ENCODE peak calls at places on chromosomes 2 and 18, in nine cellular contexts. One of them, this sample, is unnamed.

GRCh38 chr2:197433770-197434438 is 924 bp downstream of the SF3B1 start:
- DNase-seq in upper lobe of right lung: no peak
- DNase-seq in psoas muscle: no peak
- DNase-seq in A549: no peak
- DNase-seq in aorta: no peak
- DNase-seq in SJSA1: peak; percentile 29
- DNase-seq in mesenchymal stem cell: peak; percentile 29
- DNase-seq in brain microvascular endothelial cell: no peak
- DNase-seq in kidney epithelial cell: no peak
- DNase-seq in this sample: no peak

GRCh38 chr18:70931942-70932814 is 643.3 kb downstream of the SOCS6 start:
- DNase-seq in upper lobe of right lung: no peak
- DNase-seq in psoas muscle: no peak
- DNase-seq in A549: peak; percentile 32
- DNase-seq in aorta: no peak
- DNase-seq in SJSA1: peak; percentile 13
- DNase-seq in mesenchymal stem cell: no peak
- DNase-seq in brain microvascular endothelial cell: peak; percentile 10
- DNase-seq in kidney epithelial cell: peak; percentile 4
- DNase-seq in this sample: peak; percentile 77

GRCh38 chr2:120323214-120323613 is 22.7 kb upstream of the INHBB start:
- DNase-seq in upper lobe of right lung: no peak
- DNase-seq in psoas muscle: peak; percentile 79
- DNase-seq in A549: no peak
- DNase-seq in aorta: peak; percentile 86
- DNase-seq in SJSA1: no peak
- DNase-seq in mesenchymal stem cell: no peak
- DNase-seq in brain microvascular endothelial cell: no peak
- DNase-seq in kidney epithelial cell: no peak
- DNase-seq in this sample: peak; percentile 74

GRCh38 chr2:23606968-23607367 is 222.0 kb downstream of the KLHL29 start:
- DNase-seq in upper lobe of right lung: no peak
- DNase-seq in psoas muscle: no peak
- DNase-seq in A549: no peak
- DNase-seq in aorta: peak; percentile 32
- DNase-seq in SJSA1: peak; percentile 67
- DNase-seq in mesenchymal stem cell: peak; percentile 78
- DNase-seq in brain microvascular endothelial cell: peak; percentile 66
- DNase-seq in kidney epithelial cell: peak; percentile 50
- DNase-seq in this sample: peak; percentile 30

GRCh38 chr2:214808481-214808931 is 977 bp downstream of the BARD1 start:
- DNase-seq in upper lobe of right lung: no peak
- DNase-seq in psoas muscle: no peak
- DNase-seq in A549: no peak
- DNase-seq in aorta: no peak
- DNase-seq in SJSA1: peak; percentile 44
- DNase-seq in mesenchymal stem cell: peak; percentile 52
- DNase-seq in brain microvascular endothelial cell: no peak
- DNase-seq in kidney epithelial cell: no peak
- DNase-seq in this sample: no peak

GRCh38 chr18:10190564-10190963 is 263.9 kb upstream of the APCDD1 start:
- DNase-seq in upper lobe of right lung: no peak
- DNase-seq in psoas muscle: no peak
- DNase-seq in A549: no peak
- DNase-seq in aorta: no peak
- DNase-seq in SJSA1: no peak
- DNase-seq in mesenchymal stem cell: peak; percentile 45
- DNase-seq in brain microvascular endothelial cell: peak; percentile 20
- DNase-seq in kidney epithelial cell: no peak
- DNase-seq in this sample: no peak

GRCh38 chr2:206164261-206164862 is 4.7 kb downstream of the EEF1B2 start:
- DNase-seq in upper lobe of right lung: no peak
- DNase-seq in psoas muscle: no peak
- DNase-seq in A549: peak; percentile 42
- DNase-seq in aorta: no peak
- DNase-seq in SJSA1: peak; percentile 43
- DNase-seq in mesenchymal stem cell: peak; percentile 59
- DNase-seq in brain microvascular endothelial cell: peak; percentile 39
- DNase-seq in kidney epithelial cell: no peak
- DNase-seq in this sample: peak; percentile 62

GRCh38 chr18:63980896-63981454 is 11.1 kb downstream of the SERPINB8 start:
- DNase-seq in upper lobe of right lung: no peak
- DNase-seq in psoas muscle: no peak
- DNase-seq in A549: no peak
- DNase-seq in aorta: no peak
- DNase-seq in SJSA1: no peak
- DNase-seq in mesenchymal stem cell: no peak
- DNase-seq in brain microvascular endothelial cell: no peak
- DNase-seq in kidney epithelial cell: no peak
- DNase-seq in this sample: no peak

GRCh38 chr2:40325111-40325510 is 126.8 kb downstream of the SLC8A1 start:
- DNase-seq in upper lobe of right lung: no peak
- DNase-seq in psoas muscle: no peak
- DNase-seq in A549: no peak
- DNase-seq in aorta: no peak
- DNase-seq in SJSA1: no peak
- DNase-seq in mesenchymal stem cell: no peak
- DNase-seq in brain microvascular endothelial cell: no peak
- DNase-seq in kidney epithelial cell: peak; percentile 50
- DNase-seq in this sample: no peak

GRCh38 chr18:7856733-7857132 is 289.6 kb downstream of the PTPRM start:
- DNase-seq in upper lobe of right lung: no peak
- DNase-seq in psoas muscle: no peak
- DNase-seq in A549: peak; percentile 36
- DNase-seq in aorta: no peak
- DNase-seq in SJSA1: no peak
- DNase-seq in mesenchymal stem cell: peak; percentile 20
- DNase-seq in brain microvascular endothelial cell: peak; percentile 73
- DNase-seq in kidney epithelial cell: no peak
- DNase-seq in this sample: no peak

GRCh38 chr18:46224181-46224775 is 120.1 kb downstream of the HAUS1 start:
- DNase-seq in upper lobe of right lung: no peak
- DNase-seq in psoas muscle: no peak
- DNase-seq in A549: no peak
- DNase-seq in aorta: no peak
- DNase-seq in SJSA1: no peak
- DNase-seq in mesenchymal stem cell: no peak
- DNase-seq in brain microvascular endothelial cell: no peak
- DNase-seq in kidney epithelial cell: no peak
- DNase-seq in this sample: no peak

GRCh38 chr2:1930956-1931914 is 186.9 kb upstream of the PXDN start:
- DNase-seq in upper lobe of right lung: no peak
- DNase-seq in psoas muscle: no peak
- DNase-seq in A549: peak; percentile 11
- DNase-seq in aorta: no peak
- DNase-seq in SJSA1: no peak
- DNase-seq in mesenchymal stem cell: no peak
- DNase-seq in brain microvascular endothelial cell: no peak
- DNase-seq in kidney epithelial cell: no peak
- DNase-seq in this sample: no peak

GRCh38 chr2:115946891-115947290 is 1504.5 kb downstream of the DPP10 start:
- DNase-seq in upper lobe of right lung: no peak
- DNase-seq in psoas muscle: no peak
- DNase-seq in A549: no peak
- DNase-seq in aorta: no peak
- DNase-seq in SJSA1: no peak
- DNase-seq in mesenchymal stem cell: peak; percentile 69
- DNase-seq in brain microvascular endothelial cell: no peak
- DNase-seq in kidney epithelial cell: no peak
- DNase-seq in this sample: no peak

GRCh38 chr18:59155140-59155539 is 15.5 kb downstream of the SEC11C start:
- DNase-seq in upper lobe of right lung: no peak
- DNase-seq in psoas muscle: no peak
- DNase-seq in A549: peak; percentile 2
- DNase-seq in aorta: no peak
- DNase-seq in SJSA1: peak; percentile 78
- DNase-seq in mesenchymal stem cell: peak; percentile 94
- DNase-seq in brain microvascular endothelial cell: no peak
- DNase-seq in kidney epithelial cell: peak; percentile 58
- DNase-seq in this sample: peak; percentile 20

GRCh38 chr2:217552081-217552480 is 450.7 kb downstream of the TNS1 start:
- DNase-seq in upper lobe of right lung: no peak
- DNase-seq in psoas muscle: no peak
- DNase-seq in A549: no peak
- DNase-seq in aorta: no peak
- DNase-seq in SJSA1: peak; percentile 73
- DNase-seq in mesenchymal stem cell: no peak
- DNase-seq in brain microvascular endothelial cell: no peak
- DNase-seq in kidney epithelial cell: no peak
- DNase-seq in this sample: no peak

GRCh38 chr2:202152104-202152771 is 79.2 kb downstream of the KIAA2012 start:
- DNase-seq in upper lobe of right lung: no peak
- DNase-seq in psoas muscle: no peak
- DNase-seq in A549: no peak
- DNase-seq in aorta: no peak
- DNase-seq in SJSA1: no peak
- DNase-seq in mesenchymal stem cell: no peak
- DNase-seq in brain microvascular endothelial cell: peak; percentile 72
- DNase-seq in kidney epithelial cell: no peak
- DNase-seq in this sample: no peak

GRCh38 chr18:72652990-72653593 is 109.0 kb upstream of the CBLN2 start:
- DNase-seq in upper lobe of right lung: no peak
- DNase-seq in psoas muscle: no peak
- DNase-seq in A549: peak; percentile 43
- DNase-seq in aorta: no peak
- DNase-seq in SJSA1: no peak
- DNase-seq in mesenchymal stem cell: peak; percentile 10
- DNase-seq in brain microvascular endothelial cell: peak; percentile 12
- DNase-seq in kidney epithelial cell: peak; percentile 16
- DNase-seq in this sample: peak; percentile 9

GRCh38 chr2:182716665-182716990 is 571 bp downstream of the DNAJC10 start:
- DNase-seq in upper lobe of right lung: peak; percentile 71
- DNase-seq in psoas muscle: peak; percentile 7
- DNase-seq in A549: no peak
- DNase-seq in aorta: no peak
- DNase-seq in SJSA1: no peak
- DNase-seq in mesenchymal stem cell: no peak
- DNase-seq in brain microvascular endothelial cell: no peak
- DNase-seq in kidney epithelial cell: no peak
- DNase-seq in this sample: no peak

GRCh38 chr2:241195506-241196130 is 7.1 kb downstream of the ANO7 start:
- DNase-seq in upper lobe of right lung: peak; percentile 44
- DNase-seq in psoas muscle: peak; percentile 2
- DNase-seq in A549: no peak
- DNase-seq in aorta: peak; percentile 65
- DNase-seq in SJSA1: no peak
- DNase-seq in mesenchymal stem cell: no peak
- DNase-seq in brain microvascular endothelial cell: no peak
- DNase-seq in kidney epithelial cell: no peak
- DNase-seq in this sample: no peak

GRCh38 chr2:30269771-30270145 is 38.4 kb downstream of the LBH start:
- DNase-seq in upper lobe of right lung: no peak
- DNase-seq in psoas muscle: no peak
- DNase-seq in A549: no peak
- DNase-seq in aorta: no peak
- DNase-seq in SJSA1: no peak
- DNase-seq in mesenchymal stem cell: no peak
- DNase-seq in brain microvascular endothelial cell: no peak
- DNase-seq in kidney epithelial cell: no peak
- DNase-seq in this sample: no peak

GRCh38 chr2:230969673-230970015 is 26.3 kb upstream of the SPATA3 start:
- DNase-seq in upper lobe of right lung: no peak
- DNase-seq in psoas muscle: no peak
- DNase-seq in A549: no peak
- DNase-seq in aorta: no peak
- DNase-seq in SJSA1: no peak
- DNase-seq in mesenchymal stem cell: no peak
- DNase-seq in brain microvascular endothelial cell: no peak
- DNase-seq in kidney epithelial cell: no peak
- DNase-seq in this sample: no peak
- H3K4me3 ChIP-seq in upper lobe of right lung: no peak overlapping the region
- H3K4me3 ChIP-seq in psoas muscle: no peak overlapping the region
- H3K4me3 ChIP-seq in A549: no peak overlapping the region
- H3K4me3 ChIP-seq in aorta: no peak overlapping the region
- H3K4me3 ChIP-seq in SJSA1: peak overlapping the region; percentile 27
- H3K4me3 ChIP-seq in mesenchymal stem cell: no peak overlapping the region
- H3K4me3 ChIP-seq in brain microvascular endothelial cell: no peak overlapping the region
- H3K4me3 ChIP-seq in kidney epithelial cell: no peak overlapping the region
- H3K4me3 ChIP-seq in this sample: no peak overlapping the region

GRCh38 chr2:168469281-168469988 is 13.4 kb downstream of the CERS6 start:
- DNase-seq in upper lobe of right lung: no peak
- DNase-seq in psoas muscle: no peak
- DNase-seq in A549: no peak
- DNase-seq in aorta: no peak
- DNase-seq in SJSA1: no peak
- DNase-seq in mesenchymal stem cell: no peak
- DNase-seq in brain microvascular endothelial cell: no peak
- DNase-seq in kidney epithelial cell: no peak
- DNase-seq in this sample: no peak
- H3K4me3 ChIP-seq in upper lobe of right lung: no peak overlapping the region
- H3K4me3 ChIP-seq in psoas muscle: no peak overlapping the region
- H3K4me3 ChIP-seq in A549: no peak overlapping the region
- H3K4me3 ChIP-seq in aorta: no peak overlapping the region
- H3K4me3 ChIP-seq in SJSA1: no peak overlapping the region
- H3K4me3 ChIP-seq in mesenchymal stem cell: no peak overlapping the region
- H3K4me3 ChIP-seq in brain microvascular endothelial cell: no peak overlapping the region
- H3K4me3 ChIP-seq in kidney epithelial cell: no peak overlapping the region
- H3K4me3 ChIP-seq in this sample: no peak overlapping the region

DNA sequence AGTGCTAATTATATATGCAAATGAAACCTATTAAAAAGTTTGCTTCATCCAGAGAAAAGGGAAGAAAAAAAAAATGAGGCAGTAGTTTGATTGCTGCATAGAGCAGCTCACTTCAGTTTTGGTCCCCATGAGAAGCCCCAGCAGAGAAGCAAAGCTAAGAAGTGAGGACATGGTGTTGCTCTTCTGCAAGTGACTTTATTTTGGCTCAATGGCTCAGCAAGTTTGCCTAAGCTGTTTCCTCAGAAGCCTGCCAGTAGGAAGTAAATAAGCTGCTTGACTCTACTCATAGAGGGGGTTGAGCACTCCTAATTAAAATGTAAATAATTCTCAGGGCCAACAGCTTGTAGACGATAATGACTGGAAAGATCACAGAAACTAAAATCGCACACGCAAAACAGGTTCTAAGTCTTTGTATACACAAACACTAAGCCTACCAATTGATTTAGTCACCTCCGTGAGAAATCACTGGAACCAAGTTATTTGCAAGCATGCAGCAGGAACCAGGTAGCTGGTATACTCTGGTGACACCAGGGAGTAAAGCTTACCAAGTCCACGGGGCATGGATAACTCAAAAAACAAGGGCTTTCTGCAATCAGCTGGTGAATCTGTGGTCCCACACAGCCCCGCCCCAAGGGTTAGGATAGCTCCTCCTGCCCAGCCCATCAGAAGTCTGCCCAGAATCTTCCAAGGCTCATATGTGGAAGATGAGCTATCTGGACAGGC is 39.7 kb upstream of the NABP1 start:
- DNase-seq in upper lobe of right lung: no peak
- DNase-seq in psoas muscle: no peak
- DNase-seq in A549: no peak
- DNase-seq in aorta: no peak
- DNase-seq in SJSA1: peak; percentile 64
- DNase-seq in mesenchymal stem cell: peak; percentile 63
- DNase-seq in brain microvascular endothelial cell: no peak
- DNase-seq in kidney epithelial cell: no peak
- DNase-seq in this sample: no peak
- H3K4me3 ChIP-seq in upper lobe of right lung: no peak overlapping the region
- H3K4me3 ChIP-seq in psoas muscle: no peak overlapping the region
- H3K4me3 ChIP-seq in A549: no peak overlapping the region
- H3K4me3 ChIP-seq in aorta: no peak overlapping the region
- H3K4me3 ChIP-seq in SJSA1: no peak overlapping the region
- H3K4me3 ChIP-seq in mesenchymal stem cell: peak overlapping the region; percentile 7
- H3K4me3 ChIP-seq in brain microvascular endothelial cell: no peak overlapping the region
- H3K4me3 ChIP-seq in kidney epithelial cell: no peak overlapping the region
- H3K4me3 ChIP-seq in this sample: no peak overlapping the region

GRCh38 chr2:102422910-102423309 is at the start of gene IL18RAP:
- DNase-seq in upper lobe of right lung: no peak
- DNase-seq in psoas muscle: no peak
- DNase-seq in A549: no peak
- DNase-seq in aorta: no peak
- DNase-seq in SJSA1: no peak
- DNase-seq in mesenchymal stem cell: no peak
- DNase-seq in brain microvascular endothelial cell: no peak
- DNase-seq in kidney epithelial cell: no peak
- DNase-seq in this sample: no peak
- H3K4me3 ChIP-seq in upper lobe of right lung: no peak within 1 kb of the TSS
- H3K4me3 ChIP-seq in psoas muscle: no peak within 1 kb of the TSS
- H3K4me3 ChIP-seq in A549: no peak within 1 kb of the TSS
- H3K4me3 ChIP-seq in aorta: no peak within 1 kb of the TSS
- H3K4me3 ChIP-seq in SJSA1: no peak within 1 kb of the TSS
- H3K4me3 ChIP-seq in mesenchymal stem cell: no peak within 1 kb of the TSS
- H3K4me3 ChIP-seq in brain microvascular endothelial cell: no peak within 1 kb of the TSS
- H3K4me3 ChIP-seq in kidney epithelial cell: no peak within 1 kb of the TSS
- H3K4me3 ChIP-seq in this sample: no peak within 1 kb of the TSS